ENCODE peak calls at places on chromosomes 4 and X, in eight cellular contexts. One of them, this sample, is unnamed. For H3K4me1, the result is how much of the 10 kb centered on the place peaks cover.

GRCh38 chr4:123043013-123043412 is 120.6 kb upstream of the NUDT6 start:
- DNase-seq in stomach: no peak
- DNase-seq in spleen: no peak
- DNase-seq in right lobe of liver: no peak
- DNase-seq in Peyer's patch: no peak
- DNase-seq in A549: peak
- DNase-seq in upper lobe of left lung: no peak
- DNase-seq in body of pancreas: no peak
- DNase-seq in this sample: no peak

GRCh38 chrX:46039526-46039925 is 505.7 kb downstream of the ZNF674 start:
- DNase-seq in stomach: no peak
- DNase-seq in spleen: no peak
- DNase-seq in body of pancreas: no peak
- DNase-seq in right lobe of liver: no peak
- DNase-seq in A549: no peak
- DNase-seq in Peyer's patch: no peak
- DNase-seq in upper lobe of left lung: no peak
- DNase-seq in this sample: no peak

GRCh38 chr4:102230194-102230593 is 115.1 kb downstream of the SLC39A8 start:
- DNase-seq in body of pancreas: no peak
- DNase-seq in upper lobe of left lung: no peak
- DNase-seq in Peyer's patch: no peak
- DNase-seq in right lobe of liver: no peak
- DNase-seq in stomach: no peak
- DNase-seq in A549: no peak
- DNase-seq in spleen: no peak
- DNase-seq in this sample: no peak

GRCh38 chrX:46754450-46755075 is 4.4 kb downstream of the SLC9A7 start:
- DNase-seq in right lobe of liver: no peak
- DNase-seq in A549: no peak
- DNase-seq in stomach: no peak
- DNase-seq in upper lobe of left lung: peak
- DNase-seq in Peyer's patch: no peak
- DNase-seq in spleen: no peak
- DNase-seq in body of pancreas: no peak
- DNase-seq in this sample: peak

GRCh38 chr4:57148831-57149230 is 38.6 kb upstream of the IGFBP7 start:
- DNase-seq in spleen: no peak
- DNase-seq in body of pancreas: no peak
- DNase-seq in Peyer's patch: no peak
- DNase-seq in stomach: no peak
- DNase-seq in right lobe of liver: no peak
- DNase-seq in upper lobe of left lung: no peak
- DNase-seq in A549: no peak
- DNase-seq in this sample: no peak

GRCh38 chr4:188858696-188859095 is 719.5 kb downstream of the TRIML1 start:
- DNase-seq in Peyer's patch: no peak
- DNase-seq in stomach: no peak
- DNase-seq in spleen: no peak
- DNase-seq in body of pancreas: no peak
- DNase-seq in upper lobe of left lung: no peak
- DNase-seq in A549: no peak
- DNase-seq in right lobe of liver: no peak
- DNase-seq in this sample: no peak

GRCh38 chrX:103791233-103791632 is 14.6 kb downstream of the PLP1 start:
- DNase-seq in spleen: no peak
- DNase-seq in body of pancreas: no peak
- DNase-seq in Peyer's patch: no peak
- DNase-seq in A549: no peak
- DNase-seq in stomach: no peak
- DNase-seq in right lobe of liver: no peak
- DNase-seq in upper lobe of left lung: no peak
- DNase-seq in this sample: no peak

GRCh38 chrX:39996561-39996960 is 101.2 kb downstream of the BCOR start:
- DNase-seq in right lobe of liver: no peak
- DNase-seq in Peyer's patch: no peak
- DNase-seq in stomach: no peak
- DNase-seq in body of pancreas: no peak
- DNase-seq in upper lobe of left lung: no peak
- DNase-seq in spleen: no peak
- DNase-seq in A549: no peak
- DNase-seq in this sample: no peak

GRCh38 chr4:37767546-37767945 is 58.9 kb upstream of the PGM2 start:
- DNase-seq in stomach: peak
- DNase-seq in right lobe of liver: peak
- DNase-seq in Peyer's patch: peak
- DNase-seq in upper lobe of left lung: no peak
- DNase-seq in A549: no peak
- DNase-seq in body of pancreas: peak
- DNase-seq in spleen: peak
- DNase-seq in this sample: peak

GRCh38 chr4:109155112-109155511 is 147.3 kb downstream of the COL25A1 start:
- DNase-seq in spleen: no peak
- DNase-seq in body of pancreas: no peak
- DNase-seq in stomach: no peak
- DNase-seq in Peyer's patch: no peak
- DNase-seq in A549: no peak
- DNase-seq in right lobe of liver: no peak
- DNase-seq in upper lobe of left lung: no peak
- DNase-seq in this sample: no peak

GRCh38 chr4:136651278-136651667 is 881.0 kb downstream of the PCDH18 start:
- DNase-seq in A549: no peak
- DNase-seq in upper lobe of left lung: no peak
- DNase-seq in body of pancreas: no peak
- DNase-seq in Peyer's patch: no peak
- DNase-seq in stomach: no peak
- DNase-seq in spleen: no peak
- DNase-seq in right lobe of liver: no peak
- DNase-seq in this sample: no peak

GRCh38 chr4:168608771-168609170 is 111.9 kb downstream of the PALLD start:
- DNase-seq in stomach: no peak
- DNase-seq in body of pancreas: no peak
- DNase-seq in upper lobe of left lung: no peak
- DNase-seq in A549: no peak
- DNase-seq in right lobe of liver: no peak
- DNase-seq in Peyer's patch: no peak
- DNase-seq in spleen: no peak
- DNase-seq in this sample: no peak
- H3K4me1 ChIP-seq in stomach: under half
- H3K4me1 ChIP-seq in body of pancreas: under half
- H3K4me1 ChIP-seq in upper lobe of left lung: under half
- H3K4me1 ChIP-seq in A549: under half
- H3K4me1 ChIP-seq in right lobe of liver: under half
- H3K4me1 ChIP-seq in Peyer's patch: under half
- H3K4me1 ChIP-seq in spleen: under half
- H3K4me1 ChIP-seq in this sample: under half

GRCh38 chr4:85829276-85830051 is 354.5 kb downstream of the ARHGAP24 start:
- DNase-seq in body of pancreas: no peak
- DNase-seq in right lobe of liver: no peak
- DNase-seq in stomach: no peak
- DNase-seq in spleen: no peak
- DNase-seq in Peyer's patch: no peak
- DNase-seq in A549: no peak
- DNase-seq in upper lobe of left lung: no peak
- DNase-seq in this sample: peak

GRCh38 chr4:85824166-85824945 is 349.4 kb downstream of the ARHGAP24 start:
- DNase-seq in Peyer's patch: no peak
- DNase-seq in stomach: no peak
- DNase-seq in spleen: no peak
- DNase-seq in right lobe of liver: no peak
- DNase-seq in body of pancreas: no peak
- DNase-seq in A549: no peak
- DNase-seq in upper lobe of left lung: no peak
- DNase-seq in this sample: no peak

GRCh38 chr4:85823295-85823694 is 348.3 kb downstream of the ARHGAP24 start:
- DNase-seq in body of pancreas: peak
- DNase-seq in upper lobe of left lung: no peak
- DNase-seq in spleen: no peak
- DNase-seq in stomach: no peak
- DNase-seq in Peyer's patch: no peak
- DNase-seq in A549: no peak
- DNase-seq in right lobe of liver: no peak
- DNase-seq in this sample: peak

GRCh38 chr4:85828295-85828910 is 353.5 kb downstream of the ARHGAP24 start:
- DNase-seq in right lobe of liver: no peak
- DNase-seq in A549: no peak
- DNase-seq in spleen: no peak
- DNase-seq in stomach: no peak
- DNase-seq in body of pancreas: no peak
- DNase-seq in upper lobe of left lung: no peak
- DNase-seq in Peyer's patch: no peak
- DNase-seq in this sample: no peak

DNA sequence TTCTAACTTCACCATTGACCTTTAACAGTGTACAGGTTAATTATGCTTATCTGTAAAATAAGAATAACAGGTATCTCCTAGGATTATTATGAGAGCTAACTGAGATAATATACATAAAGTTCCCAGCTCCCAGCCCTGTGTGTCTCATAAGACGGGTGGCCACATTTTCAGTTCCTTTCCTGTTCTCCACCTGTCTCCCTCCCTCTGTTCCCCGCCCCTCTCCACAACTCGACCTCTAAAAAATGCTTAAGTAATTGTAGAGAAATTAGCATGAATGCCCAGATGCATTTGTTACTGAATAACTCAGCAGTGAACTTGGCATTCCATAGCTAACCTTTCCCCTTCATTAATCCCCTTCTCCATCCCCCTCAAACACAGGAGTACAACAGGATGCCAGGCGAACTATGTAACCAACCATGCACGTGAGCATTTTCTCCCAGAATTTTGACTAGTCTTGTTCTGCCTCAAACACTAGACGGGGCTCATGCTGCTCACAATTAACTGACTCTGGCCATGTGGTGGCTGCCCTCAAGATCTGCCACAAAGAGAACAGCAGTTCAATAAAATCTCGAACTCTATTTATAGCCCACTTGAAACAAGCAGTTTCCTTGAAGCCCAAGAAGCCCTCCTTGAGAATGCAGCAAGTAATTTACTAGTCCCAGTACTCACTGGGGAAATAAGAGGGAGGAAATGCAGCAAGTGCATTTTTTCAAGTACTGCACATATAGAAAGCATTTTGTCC is 351.2 kb downstream of the ARHGAP24 start:
- DNase-seq in A549: peak
- DNase-seq in body of pancreas: peak
- DNase-seq in right lobe of liver: no peak
- DNase-seq in stomach: peak
- DNase-seq in upper lobe of left lung: no peak
- DNase-seq in Peyer's patch: no peak
- DNase-seq in spleen: no peak
- DNase-seq in this sample: peak
- TF ChIP-seq CTCF in A549: no peak
- TF ChIP-seq CTCF in body of pancreas: no peak
- TF ChIP-seq CTCF in right lobe of liver: peak
- TF ChIP-seq CTCF in stomach: no peak
- TF ChIP-seq CTCF in upper lobe of left lung: no peak
- TF ChIP-seq CTCF in Peyer's patch: peak
- TF ChIP-seq CTCF in spleen: no peak
- TF ChIP-seq CTCF in this sample: no peak

DNA sequence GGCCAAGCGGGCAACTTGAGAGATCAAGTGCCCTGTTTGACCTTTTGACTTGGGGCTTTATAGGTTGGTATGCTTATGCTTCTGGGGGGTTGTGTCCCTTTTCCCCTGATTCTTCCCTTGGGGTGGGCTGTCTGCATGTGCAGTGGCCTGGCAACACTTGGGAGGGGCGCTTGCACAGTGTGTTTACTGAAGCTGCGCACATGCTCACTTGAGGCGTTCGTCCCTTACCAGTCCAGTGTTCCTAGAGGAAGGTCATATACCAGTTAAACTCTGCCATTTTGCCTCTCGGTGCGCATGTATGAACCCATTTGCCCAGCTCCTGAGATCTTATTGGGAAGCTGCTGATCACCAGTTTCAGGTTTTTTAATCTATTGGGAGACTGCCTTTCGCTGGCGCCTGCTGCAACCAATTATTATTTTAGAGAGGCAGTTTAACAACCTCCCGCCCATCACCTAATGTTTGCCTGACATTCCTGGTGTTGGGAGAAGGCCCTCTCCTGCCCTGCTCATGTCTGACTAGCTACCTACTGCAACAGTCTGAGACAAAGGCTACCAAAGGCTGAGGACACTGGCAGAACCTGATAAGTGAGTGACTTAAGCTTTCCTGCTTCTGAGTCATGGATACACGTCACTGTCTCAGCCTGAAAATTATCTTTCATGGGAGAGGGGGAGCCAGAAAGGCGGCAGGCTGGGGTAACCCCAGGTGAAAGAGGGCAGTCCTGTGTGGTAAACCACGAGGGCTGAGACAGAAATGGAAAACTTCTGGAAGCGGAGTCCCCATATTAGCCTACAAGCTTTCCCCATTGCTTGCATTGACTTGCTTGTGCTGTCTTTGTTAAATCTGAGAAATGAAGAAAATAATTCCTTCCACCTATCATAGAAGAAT is 97.6 kb downstream of the CPE start:
- DNase-seq in Peyer's patch: no peak
- DNase-seq in upper lobe of left lung: no peak
- DNase-seq in right lobe of liver: no peak
- DNase-seq in body of pancreas: no peak
- DNase-seq in A549: peak
- DNase-seq in spleen: no peak
- DNase-seq in stomach: no peak
- DNase-seq in this sample: peak
- TF ChIP-seq POLR2A in Peyer's patch: no peak
- TF ChIP-seq POLR2A in upper lobe of left lung: no peak
- TF ChIP-seq POLR2A in right lobe of liver: no peak
- TF ChIP-seq POLR2A in body of pancreas: no peak
- TF ChIP-seq POLR2A in A549: no peak
- TF ChIP-seq POLR2A in spleen: no peak
- TF ChIP-seq POLR2A in stomach: no peak
- TF ChIP-seq POLR2A in this sample: no peak

DNA sequence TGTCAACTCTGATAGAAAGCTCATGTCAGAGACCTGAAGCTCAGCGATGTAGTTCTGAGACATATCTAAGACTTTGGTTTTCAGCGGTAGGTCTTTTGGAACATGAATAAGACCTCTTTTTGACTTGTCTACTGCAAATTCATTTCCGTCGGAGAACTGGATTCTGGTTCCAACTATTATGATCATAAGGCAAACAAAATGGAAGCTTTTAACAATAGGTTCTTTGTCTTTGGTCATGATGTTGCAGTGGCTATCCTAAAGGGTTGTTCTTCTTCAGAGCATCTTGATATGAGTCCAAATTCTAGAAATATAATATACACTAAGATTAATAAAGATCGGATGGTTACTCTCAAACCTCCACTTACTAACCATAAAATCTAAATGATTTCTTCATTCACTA is 24.6 kb upstream of the TLR1 start:
- DNase-seq in right lobe of liver: no peak
- DNase-seq in body of pancreas: no peak
- DNase-seq in Peyer's patch: no peak
- DNase-seq in upper lobe of left lung: no peak
- DNase-seq in spleen: no peak
- DNase-seq in A549: no peak
- DNase-seq in stomach: no peak
- DNase-seq in this sample: no peak
- H3K4me1 ChIP-seq in right lobe of liver: under half
- H3K4me1 ChIP-seq in body of pancreas: under half
- H3K4me1 ChIP-seq in Peyer's patch: under half
- H3K4me1 ChIP-seq in upper lobe of left lung: under half
- H3K4me1 ChIP-seq in spleen: under half
- H3K4me1 ChIP-seq in A549: under half
- H3K4me1 ChIP-seq in stomach: under half
- H3K4me1 ChIP-seq in this sample: under half

This sample was measured in thyroid gland.